ENCODE peak calls at places on chromosomes 3 and 15, in ten cellular contexts. V is astrocyte of the spinal cord; P is GDM1; A is C1 segment of cervical spinal cord; C is stimulated activated CD4-positive, alpha-beta T cell treated with anti-CD3 and anti-CD28 coated beads, TNF-alpha, amount 100 ng/mL, for 1 hour; K is CD4-positive, CD25-positive, alpha-beta regulatory T cell; E is NCI-H1092 treated with DMSO at 0.1 percent for 48 hours; J is stimulated activated naive B cell treated with anti-CD40 and anti-IgM and Interleukin-4, amounts not matched to agents 10 μg/mL and 1 μg/mL and 100 μg/mL, for 72 hours; W is effector memory CD4-positive, alpha-beta T cell; U is activated effector memory CD4-positive, alpha-beta T cell treated with anti-CD3 and anti-CD28 coated beads, Interleukin-2, amount 50 U/mL, for 16 hours. L is an unnamed sample.

GRCh38 chr3:126530171-126531050 is 6.5 kb downstream of the CHST13 start:
- DNase-seq in V (no peak), P (peak), A (no peak), C (no peak), K (peak), E (no peak), J (no peak), W (no peak), U (no peak), L (no peak)

GRCh38 chr15:63288778-63289378 is 11.5 kb downstream of the APH1B start:
- DNase-seq in V (peak), P (peak), A (no peak), C (no peak), K (peak), E (peak), J (no peak), W (no peak), U (no peak), L (no peak)

GRCh38 chr15:64864080-64864479 is 22.4 kb downstream of the PLEKHO2 start:
- DNase-seq in V (no peak), P (no peak), A (no peak), C (no peak), K (no peak), E (no peak), J (no peak), W (no peak), U (no peak), L (no peak)

GRCh38 chr15:52318729-52319500 is 23.3 kb upstream of the MYO5C start:
- DNase-seq in V (no peak), P (no peak), A (no peak), C (no peak), K (no peak), E (no peak), J (no peak), W (no peak), U (no peak), L (no peak)

GRCh38 chr15:99763827-99764226 is 30.6 kb upstream of the LYSMD4 start:
- DNase-seq in V (no peak), P (no peak), A (no peak), C (no peak), K (no peak), E (no peak), J (no peak), W (no peak), U (no peak), L (no peak)

GRCh38 chr15:79769081-79769481 is 127.7 kb downstream of the MTHFS start:
- DNase-seq in V (no peak), P (no peak), A (no peak), C (no peak), K (peak), E (no peak), J (no peak), W (no peak), U (no peak), L (no peak)

GRCh38 chr3:143820466-143821221 is 27.6 kb downstream of the SLC9A9 start:
- DNase-seq in V (peak), P (no peak), A (no peak), C (no peak), K (no peak), E (no peak), J (no peak), W (no peak), U (no peak), L (no peak)

GRCh38 chr3:187935623-187936156 is 190.4 kb upstream of the BCL6 start:
- DNase-seq in V (no peak), P (no peak), A (no peak), C (no peak), K (peak), E (no peak), J (peak), W (no peak), U (peak), L (no peak)

GRCh38 chr3:141100531-141101320 is 49.6 kb downstream of the SPSB4 start:
- DNase-seq in V (no peak), P (no peak), A (no peak), C (no peak), K (no peak), E (no peak), J (no peak), W (no peak), U (no peak), L (no peak)

GRCh38 chr3:52090620-52091468 is 34.5 kb upstream of the DUSP7 start:
- DNase-seq in V (peak), P (no peak), A (no peak), C (no peak), K (no peak), E (no peak), J (no peak), W (no peak), U (no peak), L (no peak)

GRCh38 chr3:187689984-187690383 is 12.4 kb downstream of the RTP2 start:
- DNase-seq in V (peak), P (no peak), A (no peak), C (no peak), K (no peak), E (no peak), J (no peak), W (no peak), U (no peak), L (no peak)

GRCh38 chr3:33278106-33278672 is 947 bp downstream of the FBXL2 start:
- DNase-seq in V (peak), P (no peak), A (no peak), C (no peak), K (no peak), E (peak), J (no peak), W (no peak), U (no peak), L (no peak)

GRCh38 chr3:176861137-176861536 is 336.1 kb downstream of the TBL1XR1 start:
- DNase-seq in V (no peak), P (no peak), A (no peak), C (no peak), K (no peak), E (no peak), J (no peak), W (no peak), U (no peak), L (no peak)

GRCh38 chr3:50600841-50601591 is 10.6 kb downstream of the CISH start:
- DNase-seq in V (peak), P (peak), A (peak), C (peak), K (peak), E (peak), J (peak), W (peak), U (peak), L (peak)

GRCh38 chr3:118781879-118782278 is 252.8 kb downstream of the IGSF11 start:
- DNase-seq in V (no peak), P (no peak), A (no peak), C (no peak), K (no peak), E (peak), J (no peak), W (no peak), U (no peak), L (no peak)

GRCh38 chr3:151318313-151318712 is 1.7 kb upstream of the GPR87 start:
- DNase-seq in V (no peak), P (no peak), A (no peak), C (no peak), K (no peak), E (no peak), J (no peak), W (no peak), U (no peak), L (no peak)

GRCh38 chr3:71524688-71525087 is 58.8 kb downstream of the FOXP1 start:
- DNase-seq in V (no peak), P (no peak), A (no peak), C (no peak), K (no peak), E (no peak), J (no peak), W (no peak), U (no peak), L (no peak)

GRCh38 chr3:49930922-49931321 is 1.3 kb upstream of the MON1A start:
- DNase-seq in V (no peak), P (no peak), A (no peak), C (no peak), K (no peak), E (no peak), J (no peak), W (no peak), U (no peak), L (no peak)

GRCh38 chr15:77243716-77244401 is 172.9 kb upstream of the TSPAN3 start:
- DNase-seq in V (no peak), P (no peak), A (no peak), C (no peak), K (no peak), E (no peak), J (no peak), W (no peak), U (no peak), L (no peak)

GRCh38 chr15:74233864-74234597 is 2.1 kb upstream of the CCDC33 start:
- DNase-seq in V (no peak), P (no peak), A (no peak), C (no peak), K (no peak), E (no peak), J (no peak), W (no peak), U (no peak), L (no peak)

GRCh38 chr3:55405436-55405835 is 81.7 kb downstream of the WNT5A start:
- DNase-seq in V (peak), P (no peak), A (no peak), C (no peak), K (no peak), E (no peak), J (no peak), W (no peak), U (no peak), L (no peak)

GRCh38 chr3:78754066-78754743 is 1013.6 kb downstream of the ROBO1 start:
- DNase-seq in V (peak), P (no peak), A (no peak), C (no peak), K (no peak), E (no peak), J (no peak), W (no peak), U (no peak), L (no peak)

GRCh38 chr15:26223720-26224119 is 360.6 kb upstream of the ATP10A start:
- DNase-seq in V (no peak), P (no peak), A (no peak), C (no peak), K (no peak), E (no peak), J (no peak), W (no peak), U (no peak), L (no peak)

GRCh38 chr3:196554205-196554604 is 14.1 kb downstream of the WDR53 start:
- DNase-seq in V (no peak), P (peak), A (no peak), C (no peak), K (no peak), E (no peak), J (no peak), W (no peak), U (no peak), L (no peak)

GRCh38 chr3:196499807-196500524 is 3.6 kb downstream of the RNF168 start:
- DNase-seq in V (no peak), P (no peak), A (no peak), C (no peak), K (no peak), E (no peak), J (no peak), W (no peak), U (peak), L (no peak)

GRCh38 chr3:46361408-46362283 is 7.7 kb downstream of the CCR2 start:
- DNase-seq in V (no peak), P (no peak), A (no peak), C (no peak), K (no peak), E (no peak), J (no peak), W (no peak), U (no peak), L (no peak)

GRCh38 chr3:100634493-100635272 is 25.3 kb downstream of the ADGRG7 start:
- DNase-seq in V (no peak), P (peak), A (no peak), C (no peak), K (peak), E (no peak), J (no peak), W (no peak), U (no peak), L (no peak)

GRCh38 chr15:73709241-73709640 is 25.1 kb downstream of the CD276 start:
- DNase-seq in V (no peak), P (no peak), A (no peak), C (no peak), K (no peak), E (no peak), J (no peak), W (no peak), U (no peak), L (no peak)

GRCh38 chr3:67635257-67635656 is 19.2 kb downstream of the SUCLG2 start:
- DNase-seq in V (peak), P (no peak), A (no peak), C (no peak), K (no peak), E (no peak), J (no peak), W (no peak), U (no peak), L (no peak)

GRCh38 chr15:53752406-53752805 is 7.1 kb downstream of the WDR72 start:
- DNase-seq in V (no peak), P (no peak), A (no peak), C (no peak), K (no peak), E (no peak), J (no peak), W (no peak), U (no peak), L (no peak)

GRCh38 chr3:156705761-156706631 is 31.6 kb downstream of the TIPARP start:
- DNase-seq in V (no peak), P (no peak), A (no peak), C (no peak), K (no peak), E (no peak), J (no peak), W (no peak), U (no peak), L (no peak)

GRCh38 chr3:13824521-13825316 is 55.2 kb downstream of the WNT7A start:
- DNase-seq in V (no peak), P (no peak), A (no peak), C (no peak), K (no peak), E (no peak), J (no peak), W (no peak), U (no peak), L (no peak)

GRCh38 chr15:91561371-91562100 is 292.0 kb upstream of the SLCO3A1 start:
- DNase-seq in V (peak), P (no peak), A (no peak), C (no peak), K (no peak), E (no peak), J (no peak), W (no peak), U (no peak), L (no peak)

GRCh38 chr15:47778263-47778770 is 61.0 kb downstream of the SEMA6D start:
- DNase-seq in V (no peak), P (no peak), A (no peak), C (no peak), K (no peak), E (no peak), J (no peak), W (no peak), U (no peak), L (no peak)

GRCh38 chr3:93924491-93924890 is 49.2 kb downstream of the PROS1 start:
- DNase-seq in V (no peak), P (no peak), A (no peak), C (no peak), K (no peak), E (no peak), J (no peak), W (no peak), U (no peak), L (no peak)

GRCh38 chr3:55468251-55468650 is 18.9 kb downstream of the WNT5A start:
- DNase-seq in V (peak), P (no peak), A (no peak), C (no peak), K (no peak), E (no peak), J (no peak), W (no peak), U (no peak), L (no peak)

GRCh38 chr3:52447512-52448355 is 2.8 kb upstream of the SEMA3G start:
- DNase-seq in V (no peak), P (no peak), A (no peak), C (no peak), K (no peak), E (no peak), J (no peak), W (no peak), U (no peak), L (no peak)

GRCh38 chr3:114756506-114757279 is 390.4 kb downstream of the ZBTB20 start:
- DNase-seq in V (peak), P (no peak), A (no peak), C (no peak), K (no peak), E (no peak), J (no peak), W (no peak), U (no peak), L (no peak)